ENCODE peak calls at places on chromosomes 1 and 21, in six cellular contexts. P is IMR-90, H is BE2C, A is heart left ventricle, M is cardiac fibroblast, N is endodermal cell. F is an unnamed sample.

GRCh38 chr1:177171536-177172123 is 872 bp downstream of the BRINP2 start:
- DNase-seq in A (no peak), M (peak), P (no peak), N (no peak), H (no peak), F (peak)

GRCh38 chr1:1031659-1032245 is 11.8 kb downstream of the AGRN start:
- DNase-seq in N (no peak), M (no peak), A (no peak), H (no peak), P (no peak), F (no peak)

GRCh38 chr1:229344937-229345684 is 2.3 kb upstream of the CCSAP start:
- DNase-seq in M (no peak), P (peak), A (no peak), N (no peak), H (no peak), F (peak)

GRCh38 chr1:18203645-18204044 is 96.0 kb downstream of the IGSF21 start:
- DNase-seq in N (no peak), H (no peak), A (no peak), M (no peak), P (no peak), F (no peak)

GRCh38 chr21:34520769-34521508 is 8.9 kb upstream of the KCNE1 start:
- DNase-seq in P (no peak), N (no peak), H (no peak), A (no peak), M (no peak), F (no peak)

GRCh38 chr1:81179239-81179638 is 621.5 kb upstream of the ADGRL2 start:
- DNase-seq in N (no peak), A (no peak), M (peak), H (no peak), P (peak), F (peak)

GRCh38 chr1:117753232-117753631 is 147.4 kb downstream of the TENT5C start:
- DNase-seq in H (no peak), A (no peak), P (no peak), M (no peak), N (no peak), F (no peak)

GRCh38 chr1:156113263-156114004 is 1.1 kb upstream of the LMNA start:
- DNase-seq in N (peak), M (peak), P (no peak), H (no peak), A (no peak), F (peak)

GRCh38 chr1:159924791-159925712 is at the start of gene TAGLN2:
- DNase-seq in P (peak), M (peak), N (peak), H (peak), A (peak), F (peak)

GRCh38 chr1:58189453-58189852 is 357.1 kb downstream of the OMA1 start:
- DNase-seq in A (peak), N (no peak), P (no peak), M (no peak), H (no peak), F (no peak)
- H3K4me3 ChIP-seq in A (no peak), N (no peak), P (no peak), M (no peak), H (no peak), F (no peak)

GRCh38 chr1:241423541-241424479 is 66.8 kb upstream of the RGS7 start:
- DNase-seq in N (peak), A (no peak), M (peak), P (peak), H (peak), F (peak)
- TF ChIP-seq CTCF in N (peak), A (no peak), M (peak), P (peak), H (no peak), F (no peak)

GRCh38 chr21:45406801-45407628 is 2.0 kb downstream of the COL18A1 start:
- DNase-seq in N (peak), H (no peak), A (peak), P (no peak), M (no peak), F (no peak)
- H3K4me3 ChIP-seq in N (peak), H (no peak), A (peak), P (peak), M (peak), F (no peak)

DNA sequence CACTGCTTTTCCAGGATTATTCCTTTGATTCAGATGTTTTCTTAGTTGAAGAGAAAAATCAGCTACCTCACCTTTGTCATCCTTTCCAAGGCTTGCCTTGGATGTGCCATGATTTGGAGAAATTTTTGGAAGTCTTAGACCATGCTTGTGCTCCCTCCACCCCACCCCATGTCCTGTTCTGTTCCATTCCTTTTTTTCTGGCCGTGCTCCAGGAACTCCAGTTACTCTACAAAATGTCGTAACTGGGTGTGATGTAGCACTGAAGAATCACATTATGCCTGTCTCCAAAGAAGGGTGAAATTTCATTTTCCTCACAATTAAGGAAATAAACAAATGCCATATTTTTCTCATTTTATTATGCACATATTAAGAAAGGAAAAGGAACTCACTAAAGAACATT is 217.8 kb upstream of the ZRANB2 start:
- DNase-seq in M (peak), H (no peak), N (no peak), A (peak), P (no peak), F (no peak)
- TF ChIP-seq CTCF in M (no peak), H (no peak), N (no peak), A (no peak), P (no peak), F (no peak)

DNA sequence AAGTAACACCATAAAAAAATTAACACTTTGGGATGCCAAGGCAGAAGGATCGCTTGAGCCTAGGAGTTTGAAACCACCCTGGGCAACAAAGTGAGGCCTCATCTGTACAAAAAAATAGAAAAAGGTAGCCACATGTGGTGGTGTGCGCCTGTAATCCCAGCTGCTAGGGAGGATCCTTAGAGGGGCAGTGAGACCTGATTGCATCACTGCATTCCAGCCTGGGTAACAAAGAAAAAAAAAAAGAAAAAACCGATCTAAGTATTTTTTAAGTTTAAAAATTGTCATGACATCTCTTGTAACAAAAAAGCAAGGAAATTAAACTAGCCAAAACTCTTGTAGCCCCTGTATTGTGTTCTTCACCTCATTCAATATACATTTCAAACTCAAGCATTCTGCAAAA is 39.5 kb downstream of the ZZZ3 start:
- DNase-seq in M (no peak), H (no peak), P (no peak), N (no peak), A (no peak), F (no peak)
- H3K4me3 ChIP-seq in M (no peak), H (no peak), P (no peak), N (no peak), A (no peak), F (no peak)

GRCh38 chr1:88916883-88917282 is 25.5 kb upstream of the GTF2B start:
- DNase-seq in P (no peak), N (no peak), A (no peak), H (no peak), M (no peak), F (no peak)

GRCh38 chr1:88920845-88921244 is 29.5 kb upstream of the GTF2B start:
- DNase-seq in M (no peak), H (no peak), N (no peak), P (no peak), A (no peak), F (no peak)

GRCh38 chr1:88923224-88923623 is 31.9 kb upstream of the GTF2B start:
- DNase-seq in N (no peak), A (no peak), H (no peak), P (no peak), M (no peak), F (no peak)

GRCh38 chr1:88922214-88922613 is 30.8 kb upstream of the GTF2B start:
- DNase-seq in H (no peak), A (no peak), M (no peak), N (peak), P (no peak), F (no peak)

GRCh38 chr1:88917321-88918025 is 26.1 kb upstream of the GTF2B start:
- DNase-seq in H (no peak), P (no peak), N (no peak), A (no peak), M (no peak), F (no peak)
- TF ChIP-seq CTCF in H (no peak), P (no peak), N (no peak), A (no peak), M (no peak), F (no peak)

GRCh38 chr1:69086148-69086547 is 481.6 kb upstream of the LRRC7 start:
- DNase-seq in A (no peak), P (no peak), H (no peak), N (no peak), M (no peak), F (no peak)
- H3K4me3 ChIP-seq in A (no peak), P (no peak), H (no peak), N (no peak), M (no peak), F (no peak)

GRCh38 chr1:233025156-233025555 is 74.7 kb downstream of the NTPCR start:
- DNase-seq in A (peak), H (peak), M (peak), N (peak), P (peak), F (no peak)
- TF ChIP-seq CTCF in A (peak), H (peak), M (peak), N (peak), P (peak), F (peak)

DNA sequence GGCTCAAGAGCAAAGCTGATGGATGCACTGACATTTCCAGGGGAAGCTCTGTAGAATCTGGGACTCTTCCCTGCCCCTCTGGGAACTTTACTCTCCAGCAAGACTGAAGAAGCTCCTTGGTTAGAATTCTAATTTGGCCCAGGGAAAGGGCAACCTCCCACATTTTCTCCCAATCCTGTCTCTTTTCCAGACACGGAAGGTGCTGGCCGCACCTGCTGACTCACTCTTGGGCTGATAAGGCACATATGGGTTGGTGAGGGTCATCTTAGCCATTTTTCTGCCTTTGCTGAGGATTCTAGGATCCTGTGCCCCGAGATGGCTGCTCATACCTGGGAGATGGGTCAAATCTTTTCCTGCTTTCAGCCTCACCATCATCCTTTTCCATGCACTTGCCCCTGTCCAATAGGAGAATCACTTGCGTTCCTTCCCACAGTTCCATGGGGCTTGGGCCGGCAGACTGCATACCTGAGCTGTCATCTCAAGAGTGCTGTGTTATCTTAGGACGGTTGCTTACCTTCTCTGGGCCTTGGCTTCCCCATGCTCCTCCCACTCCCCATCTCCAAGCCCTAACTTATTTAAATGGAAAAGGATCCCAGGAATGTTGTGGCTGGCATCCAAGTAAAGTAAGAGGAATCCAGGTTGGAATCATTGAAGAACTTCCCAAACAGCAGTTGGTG is 1.3 kb downstream of the TINAGL1 start:
- DNase-seq in H (no peak), M (peak), P (peak), N (peak), A (peak), F (peak)
- H3K4me3 ChIP-seq in H (no peak), M (peak), P (no peak), N (no peak), A (peak), F (no peak)